ENCODE peak calls at places on chromosomes 12 and 14, in five cellular contexts. O is PC-3, E is psoas muscle, A is A673, Y is A549. L is an unnamed sample. For H3K4me1, the result is how much of the 10 kb centered on the place peaks cover.

GRCh38 chr14:90797451-90797850 is 18.8 kb downstream of the TTC7B start:
- DNase-seq in O (no peak), E (no peak), A (peak), Y (peak), L (no peak)

GRCh38 chr12:11765817-11766794 is 116.6 kb downstream of the ETV6 start:
- DNase-seq in O (no peak), E (no peak), A (peak), Y (no peak), L (no peak)

GRCh38 chr12:119613319-119613936 is 19.9 kb downstream of the TMEM233 start:
- DNase-seq in O (peak), E (no peak), A (no peak), Y (peak), L (no peak)

GRCh38 chr12:73352826-73353225 is 1080.7 kb downstream of the TRHDE start:
- DNase-seq in O (no peak), E (no peak), A (no peak), Y (no peak), L (no peak)

GRCh38 chr12:50187084-50187900 is 20.1 kb upstream of the CERS5 start:
- DNase-seq in O (no peak), E (no peak), A (peak), Y (no peak), L (no peak)

GRCh38 chr12:12265571-12266388 is 1.1 kb downstream of the LRP6 start:
- DNase-seq in O (peak), E (no peak), A (peak), Y (peak), L (no peak)

GRCh38 chr12:81450920-81451739 is 308.0 kb downstream of the PPFIA2 start:
- DNase-seq in O (peak), E (no peak), A (peak), Y (peak), L (no peak)

GRCh38 chr14:46663382-46663781 is 11.8 kb upstream of the RPL10L start:
- DNase-seq in O (no peak), E (no peak), A (no peak), Y (no peak), L (no peak)

GRCh38 chr12:3962661-3963483 is 89.7 kb upstream of the PARP11 start:
- DNase-seq in O (no peak), E (no peak), A (no peak), Y (no peak), L (peak)

GRCh38 chr12:96249196-96250118 is 55.3 kb downstream of the ELK3 start:
- DNase-seq in O (no peak), E (peak), A (no peak), Y (no peak), L (peak)

GRCh38 chr12:19206493-19207077 is 77.1 kb downstream of the PLEKHA5 start:
- DNase-seq in O (peak), E (no peak), A (no peak), Y (no peak), L (no peak)

GRCh38 chr12:108307006-108307405 is 32.1 kb downstream of the CMKLR1 start:
- DNase-seq in O (no peak), E (no peak), A (no peak), Y (no peak), L (no peak)

GRCh38 chr12:20883288-20883687 is 72.8 kb downstream of the SLCO1B3 start:
- DNase-seq in O (peak), E (no peak), A (no peak), Y (peak), L (no peak)

GRCh38 chr12:95217377-95218163 is at the start of the genes FGD6 and VEZT:
- DNase-seq in O (peak), E (peak), A (peak), Y (peak), L (peak)
- TF ChIP-seq CTCF in O (peak), E (peak), A (peak), Y (peak), L (peak)

GRCh38 chr12:110281549-110282342 is 699 bp downstream of the ATP2A2 start:
- DNase-seq in O (peak), E (peak), A (peak), Y (peak), L (peak)
- H3K4me1 ChIP-seq in O (under half), E (under half), A (under half), Y (half or more), L (half or more)

GRCh38 chr12:89775336-89776005 is 66.8 kb upstream of the ATP2B1 start:
- DNase-seq in O (peak), E (no peak), A (no peak), Y (peak), L (no peak)
- H3K27ac ChIP-seq in O (peak), E (no peak), A (no peak), Y (peak), L (no peak)

GRCh38 chr12:54021432-54022013 is 6.7 kb upstream of the HOXC6 start:
- DNase-seq in O (no peak), E (peak), A (no peak), Y (peak), L (no peak)
- TF ChIP-seq CTCF in O (peak), E (peak), A (no peak), Y (no peak), L (no peak)

GRCh38 chr12:46445551-46446235 is 73.1 kb upstream of the SLC38A2 start:
- DNase-seq in O (peak), E (no peak), A (no peak), Y (no peak), L (no peak)
- H3K4me1 ChIP-seq in O (half or more), E (half or more), A (half or more), Y (under half), L (under half)

L was measured in heart right ventricle.